ENCODE peak calls at places on chromosomes 1 and 21, in four cellular contexts. K, D, O and C are unnamed samples.

GRCh38 chr21:33541105-33541711 is 709 bp downstream of the GART start:
- DNase-seq in O (no peak), K (no peak), D (no peak), C (no peak)

GRCh38 chr1:225876900-225877510 is 5.2 kb downstream of the TMEM63A start:
- DNase-seq in D (no peak), K (no peak), O (no peak), C (no peak)

GRCh38 chr1:13516606-13517005 is 2.8 kb upstream of the LRRC38 start:
- DNase-seq in O (no peak), K (no peak), D (no peak), C (no peak)

GRCh38 chr1:193348126-193349045 is 162.0 kb upstream of the B3GALT2 start:
- DNase-seq in O (no peak), D (no peak), K (no peak), C (no peak)

GRCh38 chr1:243394610-243395490 is 139.0 kb downstream of the SDCCAG8 start:
- DNase-seq in O (no peak), K (no peak), D (no peak), C (no peak)

GRCh38 chr1:161342186-161342585 is 25.5 kb downstream of the CFAP126 start:
- DNase-seq in D (no peak), K (no peak), O (no peak), C (no peak)

GRCh38 chr1:217029311-217030157 is 306.3 kb upstream of the ESRRG start:
- DNase-seq in D (no peak), O (peak; percentile 85), K (peak; percentile 36), C (no peak)

GRCh38 chr1:61079898-61080336 is 2.4 kb upstream of the NFIA start:
- DNase-seq in O (peak; percentile 81), D (peak; percentile 69), K (peak; percentile 82), C (peak; percentile 95)

GRCh38 chr1:156104065-156104810 is 10.3 kb upstream of the LMNA start:
- DNase-seq in K (peak; percentile 70), O (peak; percentile 85), D (no peak), C (peak; percentile 91)

GRCh38 chr1:196160066-196160795 is 448.0 kb downstream of the KCNT2 start:
- DNase-seq in O (no peak), K (no peak), D (no peak), C (no peak)

GRCh38 chr1:229167356-229167755 is 103.6 kb upstream of the RAB4A start:
- DNase-seq in K (no peak), O (no peak), D (no peak), C (no peak)

GRCh38 chr21:29192999-29193563 is 62.6 kb downstream of the MAP3K7CL start:
- DNase-seq in K (no peak), D (no peak), O (no peak), C (no peak)

GRCh38 chr1:222754386-222755139 is 17.6 kb downstream of the FAM177B start:
- DNase-seq in K (no peak), O (no peak), D (no peak), C (peak; percentile 88)

GRCh38 chr1:58395355-58395754 is 151.2 kb downstream of the OMA1 start:
- DNase-seq in D (peak; percentile 34), K (no peak), O (no peak), C (no peak)

GRCh38 chr1:223358826-223359225 is 5.2 kb downstream of the SUSD4 start:
- DNase-seq in K (no peak), D (no peak), O (no peak), C (no peak)

GRCh38 chr1:230189276-230190183 is 122.5 kb downstream of the GALNT2 start:
- DNase-seq in K (peak; percentile 13), D (no peak), O (no peak), C (no peak)

GRCh38 chr1:2984399-2985061 is 36.7 kb upstream of the ACTRT2 start:
- DNase-seq in D (no peak), K (no peak), O (no peak), C (peak; percentile 39)

GRCh38 chr1:110188116-110188618 is 21.9 kb upstream of the KCNC4 start:
- DNase-seq in D (no peak), O (no peak), K (no peak), C (peak; percentile 71)

GRCh38 chr1:180288894-180289293 is 58.8 kb downstream of the LHX4 start:
- DNase-seq in K (no peak), O (no peak), D (no peak), C (no peak)

GRCh38 chr1:11908139-11909021 is 17.8 kb downstream of the KIAA2013 start:
- DNase-seq in K (peak; percentile 92), O (peak; percentile 95), D (peak; percentile 99), C (peak; percentile 94)

GRCh38 chr1:96362623-96363022 is 359.0 kb upstream of the PTBP2 start:
- DNase-seq in K (no peak), D (peak; percentile 95), O (no peak), C (no peak)

GRCh38 chr1:100323428-100324106 is 28.7 kb upstream of the CDC14A start:
- DNase-seq in K (peak; percentile 31), O (no peak), D (no peak), C (no peak)

GRCh38 chr1:35186239-35186638 is 6.7 kb downstream of the SFPQ start:
- DNase-seq in O (no peak), K (no peak), D (no peak), C (no peak)

GRCh38 chr1:107250169-107250568 is 109.3 kb downstream of the NTNG1 start:
- DNase-seq in O (no peak), K (no peak), D (no peak), C (no peak)

GRCh38 chr1:9249534-9250335 is 15.2 kb downstream of the H6PD start:
- DNase-seq in K (peak; percentile 64), D (no peak), O (peak; percentile 44), C (no peak)

GRCh38 chr1:181100924-181101323 is 12.4 kb downstream of the IER5 start:
- DNase-seq in O (no peak), D (no peak), K (no peak), C (no peak)

GRCh38 chr1:165595561-165595960 is 35.5 kb upstream of the MGST3 start:
- DNase-seq in K (no peak), D (no peak), O (no peak), C (no peak)

GRCh38 chr1:232904566-232904965 is 45.8 kb upstream of the NTPCR start:
- DNase-seq in D (no peak), K (no peak), O (no peak), C (no peak)

GRCh38 chr1:183472488-183473285 is at the start of gene SMG7:
- DNase-seq in O (peak; percentile 23), D (no peak), K (peak; percentile 40), C (no peak)

GRCh38 chr1:179310271-179310670 is 16.7 kb downstream of the SOAT1 start:
- DNase-seq in K (no peak), D (no peak), O (no peak), C (no peak)

GRCh38 chr1:65068202-65069011 is 79.6 kb upstream of the AK4 start:
- DNase-seq in K (no peak), O (peak; percentile 22), D (no peak), C (no peak)

GRCh38 chr1:11802973-11803885 is 2.5 kb downstream of the MTHFR start:
- DNase-seq in K (peak; percentile 89), D (peak; percentile 36), O (peak; percentile 86), C (peak; percentile 98)

GRCh38 chr21:15090390-15090789 is 25.6 kb upstream of the NRIP1 start:
- DNase-seq in K (no peak), O (no peak), D (no peak), C (no peak)

GRCh38 chr21:15084668-15085067 is 19.9 kb upstream of the NRIP1 start:
- DNase-seq in O (no peak), K (peak; percentile 33), D (no peak), C (no peak)

GRCh38 chr21:15093216-15093615 is 28.4 kb upstream of the NRIP1 start:
- DNase-seq in K (no peak), D (no peak), O (no peak), C (no peak)

GRCh38 chr21:15088483-15088882 is 23.7 kb upstream of the NRIP1 start:
- DNase-seq in D (no peak), K (no peak), O (no peak), C (no peak)
- TF ChIP-seq POLR2AphosphoS5 in D (no peak), K (no peak), O (no peak), C (no peak)

GRCh38 chr1:239367417-239367816 is 19.0 kb upstream of the CHRM3 start:
- DNase-seq in K (no peak), O (no peak), D (no peak), C (no peak)

GRCh38 chr1:239363920-239364319 is 22.4 kb upstream of the CHRM3 start:
- DNase-seq in K (no peak), O (no peak), D (no peak), C (no peak)

GRCh38 chr1:239368436-239369109 is 17.8 kb upstream of the CHRM3 start:
- DNase-seq in D (no peak), O (no peak), K (no peak), C (no peak)
- H3K27ac ChIP-seq in D (no peak overlapping the region), O (no peak overlapping the region), K (peak overlapping the region; percentile 23), C (no peak overlapping the region)

GRCh38 chr1:116720406-116721071 is 33.7 kb upstream of the CD2 start:
- DNase-seq in K (no peak), D (no peak), O (peak; percentile 66), C (no peak)

GRCh38 chr1:116721608-116722007 is 32.6 kb upstream of the CD2 start:
- DNase-seq in K (no peak), O (no peak), D (no peak), C (no peak)

GRCh38 chr1:116716391-116716790 is 37.8 kb upstream of the CD2 start:
- DNase-seq in D (no peak), K (no peak), O (no peak), C (no peak)

GRCh38 chr1:116713474-116713873 is 40.8 kb upstream of the CD2 start:
- DNase-seq in O (no peak), K (no peak), D (no peak), C (no peak)

GRCh38 chr1:116717318-116717717 is 36.9 kb upstream of the CD2 start:
- DNase-seq in D (no peak), K (no peak), O (peak; percentile 39), C (no peak)
- TF ChIP-seq POLR2A in D (no peak), K (no peak), O (no peak), C (no peak)

GRCh38 chr1:207811319-207811718 is 59.5 kb downstream of the CD46 start:
- DNase-seq in K (no peak), D (no peak), O (no peak), C (no peak)

GRCh38 chr1:207812778-207813512 is 61.1 kb downstream of the CD46 start:
- DNase-seq in D (no peak), O (no peak), K (no peak), C (no peak)

GRCh38 chr1:207813513-207813881 is 61.6 kb downstream of the CD46 start:
- DNase-seq in O (no peak), K (no peak), D (no peak), C (no peak)

GRCh38 chr1:207810606-207811295 is 58.9 kb downstream of the CD46 start:
- DNase-seq in O (no peak), D (no peak), K (no peak), C (no peak)

DNA sequence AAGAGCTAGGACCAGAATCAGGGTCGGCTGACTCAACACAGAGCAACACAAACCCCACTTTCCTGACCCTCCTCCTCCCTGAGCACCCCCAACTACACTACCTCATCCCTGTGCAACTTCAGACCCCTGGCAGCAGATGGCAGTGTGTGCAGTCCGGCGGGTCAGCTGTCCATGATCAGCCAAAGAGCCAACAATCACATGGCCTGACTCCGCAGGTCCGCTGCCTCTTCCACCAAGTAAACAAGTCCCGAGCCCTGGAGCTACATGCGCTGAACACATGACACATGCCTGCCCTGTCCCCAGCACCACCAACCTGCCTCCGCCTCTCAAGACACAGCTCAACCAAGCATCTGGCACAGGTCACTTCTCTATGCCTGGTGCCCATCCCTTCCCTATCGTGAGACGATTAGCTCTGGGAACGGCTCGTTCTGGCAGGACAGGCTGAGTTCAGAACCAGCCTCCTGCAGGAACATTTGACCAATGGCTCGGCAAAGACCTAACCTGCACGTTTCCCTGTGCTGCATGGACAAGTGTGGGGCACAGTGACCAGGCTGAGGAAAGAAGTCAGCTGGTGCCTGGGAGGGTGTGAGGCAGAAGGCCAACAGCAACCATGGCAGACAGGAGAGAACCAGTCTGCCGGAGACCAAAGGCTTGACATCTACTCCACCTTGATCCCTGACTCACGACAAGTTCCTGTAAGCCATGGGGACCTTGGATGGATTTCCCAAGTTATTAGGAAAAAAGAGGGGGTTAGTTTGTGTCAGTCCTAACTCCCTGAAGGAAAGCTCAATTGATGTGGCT is 60.3 kb downstream of the CD46 start:
- DNase-seq in O (peak; percentile 76), K (peak; percentile 82), D (no peak), C (peak; percentile 93)
- TF ChIP-seq POLR2AphosphoS5 in O (peak; percentile 82), K (peak; percentile 75), D (no peak), C (no peak)